ENCODE peak calls at places on chromosomes 11 and 22, in seven cellular contexts. One of them, this sample, is unnamed.

GRCh38 chr22:41479671-41480396 is 10.9 kb downstream of the ACO2 start:
- DNase-seq in HT1080: no peak
- DNase-seq in NCI-H460: no peak
- DNase-seq in GOT3: no peak
- DNase-seq in astrocyte of the cerebellum: peak
- DNase-seq in CD8-positive, alpha-beta memory T cell: no peak
- DNase-seq in NCI-H1092: no peak
- DNase-seq in this sample: no peak

GRCh38 chr22:23862103-23862502 is 4.4 kb downstream of the SLC2A11 start:
- DNase-seq in HT1080: peak
- DNase-seq in NCI-H460: no peak
- DNase-seq in GOT3: peak
- DNase-seq in astrocyte of the cerebellum: no peak
- DNase-seq in CD8-positive, alpha-beta memory T cell: no peak
- DNase-seq in NCI-H1092: peak
- DNase-seq in this sample: no peak

GRCh38 chr22:44685384-44686056 is 16.5 kb upstream of the PRR5 start:
- DNase-seq in HT1080: peak
- DNase-seq in NCI-H460: peak
- DNase-seq in GOT3: no peak
- DNase-seq in astrocyte of the cerebellum: no peak
- DNase-seq in CD8-positive, alpha-beta memory T cell: peak
- DNase-seq in NCI-H1092: no peak
- DNase-seq in this sample: no peak

GRCh38 chr11:61967924-61968757 is 707 bp upstream of the FTH1 start:
- DNase-seq in HT1080: no peak
- DNase-seq in NCI-H460: no peak
- DNase-seq in GOT3: no peak
- DNase-seq in astrocyte of the cerebellum: no peak
- DNase-seq in CD8-positive, alpha-beta memory T cell: no peak
- DNase-seq in NCI-H1092: peak
- DNase-seq in this sample: peak

GRCh38 chr22:28143206-28143605 is 224.2 kb upstream of the PITPNB start:
- DNase-seq in HT1080: no peak
- DNase-seq in NCI-H460: no peak
- DNase-seq in GOT3: no peak
- DNase-seq in astrocyte of the cerebellum: no peak
- DNase-seq in CD8-positive, alpha-beta memory T cell: no peak
- DNase-seq in NCI-H1092: no peak
- DNase-seq in this sample: no peak

GRCh38 chr11:35135222-35135621 is 3.7 kb upstream of the CD44 start:
- DNase-seq in HT1080: no peak
- DNase-seq in NCI-H460: no peak
- DNase-seq in GOT3: no peak
- DNase-seq in astrocyte of the cerebellum: no peak
- DNase-seq in CD8-positive, alpha-beta memory T cell: no peak
- DNase-seq in NCI-H1092: no peak
- DNase-seq in this sample: no peak

GRCh38 chr11:109421981-109422590 is at the start of gene C11orf87:
- DNase-seq in HT1080: no peak
- DNase-seq in NCI-H460: no peak
- DNase-seq in GOT3: no peak
- DNase-seq in astrocyte of the cerebellum: no peak
- DNase-seq in CD8-positive, alpha-beta memory T cell: no peak
- DNase-seq in NCI-H1092: peak
- DNase-seq in this sample: no peak

GRCh38 chr11:61055776-61056175 is 46.5 kb upstream of the CD5 start:
- DNase-seq in HT1080: no peak
- DNase-seq in NCI-H460: no peak
- DNase-seq in GOT3: no peak
- DNase-seq in astrocyte of the cerebellum: no peak
- DNase-seq in CD8-positive, alpha-beta memory T cell: no peak
- DNase-seq in NCI-H1092: no peak
- DNase-seq in this sample: no peak

GRCh38 chr22:36327922-36328551 is 59.7 kb downstream of the MYH9 start:
- DNase-seq in HT1080: no peak
- DNase-seq in NCI-H460: no peak
- DNase-seq in GOT3: no peak
- DNase-seq in astrocyte of the cerebellum: peak
- DNase-seq in CD8-positive, alpha-beta memory T cell: no peak
- DNase-seq in NCI-H1092: no peak
- DNase-seq in this sample: no peak

GRCh38 chr11:30346068-30346688 is 23.3 kb downstream of the ARL14EP start:
- DNase-seq in HT1080: peak
- DNase-seq in NCI-H460: peak
- DNase-seq in GOT3: no peak
- DNase-seq in astrocyte of the cerebellum: peak
- DNase-seq in CD8-positive, alpha-beta memory T cell: no peak
- DNase-seq in NCI-H1092: peak
- DNase-seq in this sample: no peak

GRCh38 chr11:34501500-34501899 is 12.1 kb downstream of the ELF5 start:
- DNase-seq in HT1080: peak
- DNase-seq in NCI-H460: peak
- DNase-seq in GOT3: peak
- DNase-seq in astrocyte of the cerebellum: peak
- DNase-seq in CD8-positive, alpha-beta memory T cell: no peak
- DNase-seq in NCI-H1092: no peak
- DNase-seq in this sample: no peak